ENCODE peak calls at places on chromosome 16, in six cellular contexts. Y, C, H, W, E and V are unnamed samples.

GRCh38 chr16:53510704-53511070 is 7.7 kb upstream of the AKTIP start:
- DNase-seq in Y (no peak), C (no peak), H (no peak), W (no peak), E (no peak), V (no peak)

GRCh38 chr16:67919618-67920210 is 11.9 kb downstream of the CTRL start:
- DNase-seq in Y (no peak), C (no peak), H (no peak), W (no peak), E (no peak), V (no peak)

GRCh38 chr16:89646906-89647305 is 10.6 kb downstream of the CHMP1A start:
- DNase-seq in Y (no peak), C (no peak), H (no peak), W (no peak), E (peak), V (no peak)

GRCh38 chr16:72468582-72468981 is 296.6 kb upstream of the PMFBP1 start:
- DNase-seq in Y (no peak), C (no peak), H (no peak), W (no peak), E (no peak), V (no peak)

GRCh38 chr16:80637621-80638020 is 96.8 kb downstream of the DYNLRB2 start:
- DNase-seq in Y (no peak), C (no peak), H (no peak), W (no peak), E (no peak), V (no peak)

GRCh38 chr16:48247311-48247710 is at the start of gene ABCC11:
- DNase-seq in Y (peak), C (no peak), H (no peak), W (no peak), E (no peak), V (no peak)

GRCh38 chr16:30372725-30373124 is 1.9 kb upstream of the MYL11 start:
- DNase-seq in Y (no peak), C (no peak), H (no peak), W (no peak), E (no peak), V (no peak)

GRCh38 chr16:67022531-67023214 is 6.3 kb upstream of the CBFB start:
- DNase-seq in Y (no peak), C (no peak), H (no peak), W (no peak), E (no peak), V (no peak)